ENCODE peak calls at places on chromosomes 1 and 21, in four cellular contexts. K, J, E and A are unnamed samples.

GRCh38 chr21:44643911-44644310 is 2.3 kb upstream of the KRTAP10-11 start:
- DNase-seq in K (no peak), J (no peak), E (no peak), A (no peak)

GRCh38 chr1:109327285-109327684 is 20.5 kb upstream of the MYBPHL start:
- DNase-seq in K (no peak), J (no peak), E (no peak), A (peak; percentile 22)

GRCh38 chr1:231216515-231216914 is 24.5 kb upstream of the GNPAT start:
- DNase-seq in K (no peak), J (no peak), E (no peak), A (no peak)

GRCh38 chr1:147171399-147172167 is 687 bp downstream of the PRKAB2 start:
- DNase-seq in K (no peak), J (no peak), E (peak; percentile 12), A (no peak)

GRCh38 chr1:61083014-61083798 is 845 bp downstream of the NFIA start:
- DNase-seq in K (no peak), J (no peak), E (no peak), A (no peak)

GRCh38 chr1:53539226-53539625 is 80.0 kb downstream of the DMRTB1 start:
- DNase-seq in K (no peak), J (no peak), E (no peak), A (no peak)

GRCh38 chr1:22323846-22324504 is 127.7 kb upstream of the ZBTB40 start:
- DNase-seq in K (no peak), J (no peak), E (no peak), A (no peak)

GRCh38 chr21:46188226-46189212 is 4.3 kb upstream of the SPATC1L start:
- DNase-seq in K (peak; percentile 62), J (no peak), E (peak; percentile 44), A (no peak)

GRCh38 chr1:222334026-222334680 is 213.8 kb downstream of the HHIPL2 start:
- DNase-seq in K (peak; percentile 8), J (no peak), E (peak; percentile 9), A (no peak)